ENCODE peak calls at places on chromosomes 3 and 15, in five cellular contexts. K is lung, C is retinal pigment epithelial cell, U is AG10803, T is GM12878. S is an unnamed sample.
A peak's percentile ranks its signal among the peaks of the same experiment; 100 is the strongest.

GRCh38 chr3:120025520-120025919 is 68.7 kb downstream of the GSK3B start:
- DNase-seq in K (no peak), C (no peak), U (no peak), T (no peak), S (peak; percentile 15)

GRCh38 chr3:177595789-177596188 is 398.5 kb upstream of the TBL1XR1 start:
- DNase-seq in K (no peak), C (no peak), U (no peak), T (no peak), S (no peak)

GRCh38 chr3:22439626-22440025 is 688.6 kb upstream of the ZNF385D start:
- DNase-seq in K (no peak), C (no peak), U (no peak), T (no peak), S (no peak)

GRCh38 chr3:179071161-179071568 is 444 bp downstream of the ZMAT3 start:
- DNase-seq in K (no peak), C (no peak), U (peak; percentile 48), T (no peak), S (peak; percentile 42)

GRCh38 chr15:101657968-101658784 is 6.0 kb upstream of the TM2D3 start:
- DNase-seq in K (peak; percentile 71), C (no peak), U (no peak), T (no peak), S (no peak)

GRCh38 chr3:194093822-194094221 is 42.1 kb upstream of the HES1 start:
- DNase-seq in K (no peak), C (no peak), U (no peak), T (no peak), S (no peak)

GRCh38 chr15:61138151-61138550 is 91.0 kb downstream of the RORA start:
- DNase-seq in K (no peak), C (no peak), U (peak; percentile 12), T (no peak), S (no peak)

GRCh38 chr3:104632521-104632920 is 734.2 kb upstream of the ALCAM start:
- DNase-seq in K (no peak), C (no peak), U (no peak), T (no peak), S (no peak)

GRCh38 chr15:98671060-98672008 is 23.0 kb downstream of the IGF1R start:
- DNase-seq in K (no peak), C (peak; percentile 61), U (peak; percentile 79), T (no peak), S (peak; percentile 60)

GRCh38 chr3:155019576-155019975 is 60.5 kb upstream of the MME start:
- DNase-seq in K (peak; percentile 41), C (no peak), U (peak; percentile 52), T (no peak), S (no peak)

GRCh38 chr15:74464897-74465296 is 3.9 kb upstream of the UBL7 start:
- DNase-seq in K (no peak), C (no peak), U (no peak), T (no peak), S (no peak)

GRCh38 chr3:16186081-16186480 is 11.6 kb downstream of the GALNT15 start:
- DNase-seq in K (no peak), C (no peak), U (no peak), T (no peak), S (no peak)

GRCh38 chr3:143421556-143421955 is 302.0 kb downstream of the CHST2 start:
- DNase-seq in K (no peak), C (no peak), U (no peak), T (no peak), S (peak; percentile 30)

GRCh38 chr15:57560976-57561711 is 30.6 kb upstream of the MYZAP start:
- DNase-seq in K (peak; percentile 73), C (no peak), U (peak; percentile 56), T (peak; percentile 26), S (peak; percentile 70)
- H3K4me3 ChIP-seq in K (no peak overlapping the region), C (no peak overlapping the region), U (no peak overlapping the region), T (no peak overlapping the region), S (no peak overlapping the region)

DNA sequence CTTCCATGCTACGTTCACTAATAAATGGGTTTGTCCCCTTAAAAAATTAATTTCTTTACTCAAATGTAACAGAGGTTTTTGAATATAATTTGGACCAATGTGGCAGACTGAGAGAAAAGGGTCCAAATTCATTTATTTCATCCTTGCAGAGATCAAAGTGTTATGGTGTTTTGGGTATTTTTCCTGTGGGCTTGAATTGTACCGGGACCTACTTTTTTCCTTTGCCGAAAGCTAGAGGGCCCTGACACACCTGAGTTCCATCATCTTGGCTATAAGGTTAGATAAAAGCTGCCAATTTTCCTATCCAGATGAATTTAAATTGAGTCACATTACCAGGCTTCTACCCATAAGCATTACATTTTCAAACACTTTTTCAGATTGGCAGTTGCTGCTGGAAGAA is 893 bp downstream of the CCNB2 start:
- DNase-seq in K (no peak), C (no peak), U (no peak), T (no peak), S (no peak)
- TF ChIP-seq CTCF in K (no peak), C (peak; percentile 20), U (peak; percentile 8), T (peak; percentile 46), S (peak; percentile 24)

GRCh38 chr3:12284591-12284990 is 4.3 kb upstream of the PPARG start:
- DNase-seq in K (no peak), C (no peak), U (no peak), T (no peak), S (no peak)

GRCh38 chr3:12275974-12276373 is 12.9 kb upstream of the PPARG start:
- DNase-seq in K (no peak), C (no peak), U (no peak), T (no peak), S (no peak)

GRCh38 chr3:12285003-12285555 is 3.8 kb upstream of the PPARG start:
- DNase-seq in K (no peak), C (no peak), U (no peak), T (no peak), S (no peak)

GRCh38 chr3:12279591-12280326 is 9.1 kb upstream of the PPARG start:
- DNase-seq in K (no peak), C (no peak), U (no peak), T (no peak), S (no peak)

DNA sequence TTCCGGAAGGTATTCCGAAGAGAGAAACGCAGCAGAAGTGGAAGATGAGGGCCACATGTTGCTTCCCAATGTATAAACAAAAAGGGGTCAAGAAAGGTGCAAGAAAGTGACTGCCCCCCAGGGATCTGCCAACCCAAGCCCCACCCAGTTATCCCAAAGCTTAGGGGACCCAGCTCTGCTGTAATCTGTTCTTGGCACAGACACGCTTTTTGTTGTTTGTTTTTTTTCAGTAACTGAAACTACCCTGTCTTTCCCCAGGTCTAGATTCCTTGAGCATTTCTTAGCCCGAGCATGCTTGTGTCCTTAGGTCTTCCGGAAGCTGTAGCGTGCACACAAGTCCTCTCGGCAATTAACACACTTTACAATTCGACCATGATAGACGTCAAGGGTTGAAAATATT is 8.5 kb upstream of the PPARG start:
- DNase-seq in K (no peak), C (no peak), U (no peak), T (no peak), S (no peak)
- H3K4me3 ChIP-seq in K (no peak overlapping the region), C (no peak overlapping the region), U (no peak overlapping the region), T (no peak overlapping the region), S (no peak overlapping the region)

DNA sequence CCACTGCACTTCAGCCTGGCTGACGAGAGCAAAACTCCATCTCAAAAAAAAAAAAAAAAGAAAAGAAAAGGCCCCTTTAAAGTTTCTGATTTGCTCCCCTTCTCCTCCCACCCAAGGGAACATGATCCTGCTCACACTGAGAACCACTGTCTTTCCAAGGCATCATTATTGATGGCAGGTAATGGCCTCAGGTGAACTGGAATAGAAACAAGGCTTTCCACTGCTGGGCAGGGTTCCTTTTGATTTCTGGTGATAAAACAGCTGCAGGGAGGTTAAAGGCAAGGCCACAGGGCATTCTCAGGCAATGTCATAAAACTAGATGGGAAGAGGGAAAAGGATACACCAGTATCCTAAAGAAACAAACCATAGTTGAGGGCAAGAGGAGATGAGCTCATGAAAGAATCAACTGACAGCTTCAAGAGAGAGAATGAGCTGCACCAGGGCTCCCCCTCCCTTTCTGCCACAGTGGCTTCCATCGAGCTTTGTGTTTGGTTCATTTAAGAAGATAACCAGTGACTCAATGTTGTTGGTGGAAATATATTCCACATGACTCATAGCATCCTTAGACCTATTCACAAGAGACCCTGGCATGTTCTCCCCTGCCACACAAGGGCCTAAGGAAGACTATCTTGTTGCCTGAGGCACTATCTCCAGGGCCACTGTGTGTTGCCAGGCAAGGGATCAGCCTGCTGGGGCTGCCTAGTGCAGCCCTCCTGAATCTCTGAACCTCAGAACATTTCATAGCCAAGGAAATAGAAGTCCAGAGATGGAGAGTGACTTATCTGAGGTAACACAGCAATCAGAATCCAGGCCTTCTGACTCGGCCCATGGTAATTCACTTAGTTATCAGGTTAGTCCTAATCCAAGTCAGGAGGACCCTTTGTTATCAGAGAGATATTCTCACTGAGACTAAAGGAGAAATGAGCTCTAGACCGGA is 86.5 kb downstream of the WDR76 start:
- DNase-seq in K (no peak), C (peak; percentile 94), U (peak; percentile 94), T (no peak), S (peak; percentile 98)
- TF ChIP-seq CTCF in K (no peak), C (no peak), U (peak; percentile 2), T (no peak), S (no peak)

DNA sequence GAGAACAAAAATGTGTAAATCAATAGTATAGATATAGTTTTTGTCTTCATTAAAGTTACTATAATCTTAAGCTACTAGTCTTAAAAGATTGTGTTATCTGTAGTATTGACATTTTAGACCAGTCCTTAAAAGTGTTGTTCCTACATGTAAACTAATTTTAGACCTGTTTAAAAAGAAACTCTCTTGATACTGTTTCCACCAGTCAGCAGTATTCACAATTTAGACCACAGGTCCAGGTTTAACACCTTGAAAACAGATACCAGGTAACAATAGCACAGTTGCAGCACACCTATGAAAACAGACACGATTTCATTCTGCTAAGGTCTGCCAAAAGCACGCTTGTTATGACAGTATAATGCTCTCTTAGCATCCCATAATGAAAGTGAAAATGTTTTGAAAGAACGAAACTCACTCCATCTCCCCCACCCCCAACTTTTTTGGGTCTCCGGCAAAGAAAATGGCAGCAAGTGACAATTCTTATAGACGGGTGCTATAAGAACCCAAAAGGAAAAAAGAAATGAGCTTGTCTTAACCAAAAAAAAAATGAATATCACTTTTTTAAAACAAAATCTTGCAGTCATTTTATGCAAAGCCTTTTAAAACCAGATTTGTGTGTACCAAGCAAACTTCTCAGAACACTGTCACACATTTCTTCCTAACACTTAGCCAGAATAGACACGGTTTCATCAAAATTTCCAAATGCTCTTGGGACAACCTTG is 1.6 kb downstream of the EIF4E3 start:
- DNase-seq in K (no peak), C (no peak), U (no peak), T (no peak), S (no peak)
- H3K4me3 ChIP-seq in K (no peak overlapping the region), C (no peak overlapping the region), U (peak overlapping the region; percentile 74), T (no peak overlapping the region), S (no peak overlapping the region)

GRCh38 chr3:102629943-102630342 is 195.1 kb downstream of the ZPLD1 start:
- DNase-seq in K (no peak), C (no peak), U (no peak), T (no peak), S (no peak)
- TF ChIP-seq CTCF in K (no peak), C (no peak), U (no peak), T (no peak), S (no peak)

DNA sequence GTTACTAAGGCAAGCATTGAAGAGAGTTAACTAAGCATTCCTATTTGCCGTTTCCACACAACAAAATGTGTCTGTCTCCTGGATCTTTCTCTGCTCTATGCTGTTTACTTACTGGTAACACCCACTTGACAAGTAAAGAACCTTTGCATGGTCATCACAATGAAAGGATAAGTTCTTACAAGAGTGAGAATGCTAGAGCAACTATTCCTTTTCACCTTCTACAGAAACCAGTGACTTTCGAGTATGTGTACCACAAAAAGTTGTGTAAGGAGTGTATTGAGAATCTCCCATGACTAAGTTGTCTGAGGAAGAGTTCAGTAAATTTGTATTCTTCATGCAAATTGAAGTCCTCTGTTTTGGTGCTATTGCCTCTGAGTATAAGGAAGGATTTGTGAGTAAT is 10.8 kb downstream of the TIPARP start:
- DNase-seq in K (no peak), C (no peak), U (peak; percentile 78), T (no peak), S (peak; percentile 38)
- H3K4me3 ChIP-seq in K (no peak overlapping the region), C (no peak overlapping the region), U (peak overlapping the region; percentile 11), T (peak overlapping the region; percentile 26), S (no peak overlapping the region)

GRCh38 chr3:2090512-2090911 is 8.2 kb upstream of the CNTN4 start:
- DNase-seq in K (no peak), C (no peak), U (no peak), T (no peak), S (no peak)
- TF ChIP-seq CTCF in K (no peak), C (no peak), U (no peak), T (no peak), S (no peak)

S was measured in astrocyte of the spinal cord.